ENCODE peak calls at places on chromosome 1, in four cellular contexts. One of them, this sample, is unnamed.

GRCh38 chr1:188070848-188071247 is 1242.1 kb downstream of the PLA2G4A start:
- DNase-seq in heart left ventricle: no peak
- DNase-seq in uterus: no peak
- DNase-seq in HCT116: no peak
- DNase-seq in this sample: no peak

GRCh38 chr1:41804176-41804575 is 114.5 kb downstream of the HIVEP3 start:
- DNase-seq in HCT116: no peak
- DNase-seq in heart left ventricle: no peak
- DNase-seq in uterus: no peak
- DNase-seq in this sample: no peak

GRCh38 chr1:198326915-198327314 is 170.1 kb downstream of the NEK7 start:
- DNase-seq in heart left ventricle: no peak
- DNase-seq in HCT116: no peak
- DNase-seq in uterus: no peak
- DNase-seq in this sample: no peak

GRCh38 chr1:207316622-207317510 is 4.6 kb upstream of the CD55 start:
- DNase-seq in uterus: no peak
- DNase-seq in HCT116: peak; percentile 56
- DNase-seq in heart left ventricle: peak; percentile 42
- DNase-seq in this sample: peak; percentile 71

GRCh38 chr1:231677442-231677841 is 50.9 kb downstream of the DISC1 start:
- DNase-seq in uterus: no peak
- DNase-seq in heart left ventricle: no peak
- DNase-seq in HCT116: no peak
- DNase-seq in this sample: no peak

GRCh38 chr1:9759939-9760338 is 63.8 kb downstream of the CLSTN1 start:
- DNase-seq in HCT116: no peak
- DNase-seq in uterus: no peak
- DNase-seq in heart left ventricle: no peak
- DNase-seq in this sample: no peak

GRCh38 chr1:5455651-5456050 is 536.6 kb downstream of the NPHP4 start:
- DNase-seq in uterus: no peak
- DNase-seq in heart left ventricle: no peak
- DNase-seq in HCT116: no peak
- DNase-seq in this sample: no peak

GRCh38 chr1:62687421-62687902 is 724 bp downstream of the DOCK7 start:
- DNase-seq in uterus: peak; percentile 18
- DNase-seq in heart left ventricle: peak; percentile 49
- DNase-seq in HCT116: no peak
- DNase-seq in this sample: peak; percentile 19

GRCh38 chr1:3552176-3552575 is 59.1 kb downstream of the MEGF6 start:
- DNase-seq in HCT116: no peak
- DNase-seq in heart left ventricle: no peak
- DNase-seq in uterus: no peak
- DNase-seq in this sample: no peak

GRCh38 chr1:2628191-2628932 is 4.5 kb downstream of the MMEL1 start:
- DNase-seq in heart left ventricle: no peak
- DNase-seq in uterus: no peak
- DNase-seq in HCT116: no peak
- DNase-seq in this sample: no peak

GRCh38 chr1:41240806-41241747 is 1.0 kb downstream of the SCMH1 start:
- DNase-seq in heart left ventricle: peak; percentile 64
- DNase-seq in HCT116: no peak
- DNase-seq in uterus: peak; percentile 50
- DNase-seq in this sample: peak; percentile 46

GRCh38 chr1:64072089-64072835 is 131.2 kb upstream of the UBE2U start:
- DNase-seq in heart left ventricle: no peak
- DNase-seq in HCT116: no peak
- DNase-seq in uterus: no peak
- DNase-seq in this sample: no peak

GRCh38 chr1:222547260-222547614 is 667 bp downstream of the HHIPL2 start:
- DNase-seq in HCT116: no peak
- DNase-seq in heart left ventricle: no peak
- DNase-seq in uterus: no peak
- DNase-seq in this sample: no peak

GRCh38 chr1:9808459-9808858 is 15.3 kb downstream of the CLSTN1 start:
- DNase-seq in uterus: peak; percentile 4
- DNase-seq in heart left ventricle: no peak
- DNase-seq in HCT116: no peak
- DNase-seq in this sample: no peak

GRCh38 chr1:234920136-234920842 is 208.3 kb downstream of the TOMM20 start:
- DNase-seq in heart left ventricle: no peak
- DNase-seq in HCT116: no peak
- DNase-seq in uterus: no peak
- DNase-seq in this sample: no peak

GRCh38 chr1:115193429-115193828 is 104.1 kb upstream of the TSPAN2 start:
- DNase-seq in uterus: no peak
- DNase-seq in heart left ventricle: no peak
- DNase-seq in HCT116: no peak
- DNase-seq in this sample: no peak

GRCh38 chr1:115192200-115192767 is 103.0 kb upstream of the TSPAN2 start:
- DNase-seq in uterus: no peak
- DNase-seq in HCT116: no peak
- DNase-seq in heart left ventricle: no peak
- DNase-seq in this sample: no peak

GRCh38 chr1:115194571-115194970 is 105.3 kb upstream of the TSPAN2 start:
- DNase-seq in uterus: no peak
- DNase-seq in heart left ventricle: no peak
- DNase-seq in HCT116: no peak
- DNase-seq in this sample: no peak

GRCh38 chr1:115191691-115192090 is 102.4 kb upstream of the TSPAN2 start:
- DNase-seq in HCT116: no peak
- DNase-seq in heart left ventricle: no peak
- DNase-seq in uterus: no peak
- DNase-seq in this sample: no peak

GRCh38 chr1:115193026-115193425 is 103.7 kb upstream of the TSPAN2 start:
- DNase-seq in heart left ventricle: no peak
- DNase-seq in uterus: no peak
- DNase-seq in HCT116: no peak
- DNase-seq in this sample: no peak
- H3K27ac ChIP-seq in heart left ventricle: no peak overlapping the region
- H3K27ac ChIP-seq in uterus: no peak overlapping the region
- H3K27ac ChIP-seq in HCT116: no peak overlapping the region
- H3K27ac ChIP-seq in this sample: no peak overlapping the region

DNA sequence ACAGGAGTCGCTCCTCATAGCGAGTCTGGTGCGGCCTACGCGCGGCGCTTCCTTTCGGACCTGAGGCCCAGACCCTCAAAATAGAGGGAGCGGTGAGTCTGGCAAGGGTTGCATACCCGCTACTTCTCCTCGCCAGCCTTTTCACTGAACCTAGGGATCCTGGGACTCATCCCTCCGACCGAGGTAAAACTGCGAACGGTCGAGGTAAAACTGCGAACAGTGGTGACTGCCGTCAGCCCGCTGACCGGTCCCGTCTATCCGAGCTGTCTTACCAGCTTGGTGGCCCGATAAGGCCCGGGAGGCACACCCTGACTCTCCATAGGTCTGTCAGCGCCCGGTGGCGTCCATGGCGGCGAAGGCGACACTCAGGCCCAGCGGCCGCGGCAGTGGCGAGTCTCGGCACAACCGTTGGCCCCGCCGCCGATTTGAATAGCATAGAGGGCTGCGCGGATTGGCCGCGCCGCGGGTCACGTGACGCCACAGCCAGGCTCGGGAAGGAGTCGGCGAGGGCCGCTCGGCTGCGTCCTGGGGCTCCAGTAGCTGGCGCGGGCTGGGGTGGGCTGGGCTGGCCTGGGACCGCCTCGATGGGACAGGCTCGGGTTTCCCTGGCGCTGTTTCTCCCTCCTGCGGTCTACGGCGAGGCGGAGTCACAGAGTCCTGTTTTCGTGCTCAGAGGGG is at the start of gene DEPDC1:
- DNase-seq in HCT116: peak; percentile 90
- DNase-seq in heart left ventricle: peak; percentile 96
- DNase-seq in uterus: peak; percentile 86
- DNase-seq in this sample: peak; percentile 97
- TF ChIP-seq CTCF in HCT116: no peak
- TF ChIP-seq CTCF in heart left ventricle: no peak
- TF ChIP-seq CTCF in uterus: no peak
- TF ChIP-seq CTCF in this sample: no peak

DNA sequence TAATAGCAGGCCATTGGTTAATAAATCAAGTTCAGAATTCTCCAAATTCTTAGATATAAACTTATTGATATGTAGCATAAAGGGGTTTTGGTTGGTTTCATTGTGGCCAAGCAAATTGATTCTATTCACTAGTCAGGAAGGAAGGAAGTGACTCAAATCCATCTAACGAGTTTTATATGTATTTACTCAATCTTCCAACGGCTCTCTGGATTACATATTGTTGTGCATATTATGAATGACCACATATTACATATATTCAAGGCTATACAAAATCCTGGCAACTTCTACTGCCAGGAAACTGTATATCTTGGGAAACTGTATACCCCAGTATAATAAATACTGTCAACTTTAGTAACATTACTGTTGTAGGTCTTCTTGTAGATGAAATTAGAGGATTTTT is 20.1 kb upstream of the PDE4B start:
- DNase-seq in HCT116: no peak
- DNase-seq in uterus: no peak
- DNase-seq in heart left ventricle: no peak
- DNase-seq in this sample: no peak
- H3K27ac ChIP-seq in HCT116: no peak overlapping the region
- H3K27ac ChIP-seq in uterus: no peak overlapping the region
- H3K27ac ChIP-seq in heart left ventricle: no peak overlapping the region
- H3K27ac ChIP-seq in this sample: no peak overlapping the region

GRCh38 chr1:219352961-219353651 is 179.4 kb downstream of the LYPLAL1 start:
- DNase-seq in heart left ventricle: no peak
- DNase-seq in HCT116: no peak
- DNase-seq in uterus: no peak
- DNase-seq in this sample: no peak
- TF ChIP-seq CTCF in heart left ventricle: no peak
- TF ChIP-seq CTCF in HCT116: no peak
- TF ChIP-seq CTCF in uterus: no peak
- TF ChIP-seq CTCF in this sample: no peak

GRCh38 chr1:204227351-204227750 is 13.6 kb upstream of the GOLT1A start:
- DNase-seq in HCT116: no peak
- DNase-seq in heart left ventricle: no peak
- DNase-seq in uterus: no peak
- DNase-seq in this sample: no peak

GRCh38 chr1:204228896-204229295 is 15.1 kb upstream of the GOLT1A start:
- DNase-seq in HCT116: no peak
- DNase-seq in uterus: no peak
- DNase-seq in heart left ventricle: no peak
- DNase-seq in this sample: no peak

GRCh38 chr1:204230211-204230610 is 16.4 kb upstream of the GOLT1A start:
- DNase-seq in uterus: no peak
- DNase-seq in HCT116: no peak
- DNase-seq in heart left ventricle: no peak
- DNase-seq in this sample: no peak

GRCh38 chr1:204227996-204228785 is 14.4 kb upstream of the GOLT1A start:
- DNase-seq in heart left ventricle: no peak
- DNase-seq in HCT116: no peak
- DNase-seq in uterus: no peak
- DNase-seq in this sample: no peak

DNA sequence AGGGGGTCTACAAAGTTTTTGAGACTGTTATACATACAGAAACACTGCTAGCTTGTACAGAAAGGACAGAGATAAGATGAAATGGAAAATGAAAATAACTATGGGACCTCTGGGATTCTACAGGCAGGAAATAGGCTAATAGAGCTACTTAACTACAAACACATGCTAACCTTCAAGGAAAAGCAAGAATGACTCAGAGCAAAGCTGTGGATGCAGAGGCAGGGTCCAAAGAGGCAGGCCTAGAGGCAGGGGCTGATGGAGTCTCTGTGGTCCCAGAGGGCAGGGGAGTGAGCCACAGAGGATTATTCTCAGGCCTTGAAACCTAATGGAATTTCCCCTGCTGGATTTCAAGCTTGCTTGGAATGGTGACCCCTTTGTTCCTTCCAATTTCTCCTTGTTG is 18.7 kb upstream of the GOLT1A start:
- DNase-seq in heart left ventricle: peak; percentile 38
- DNase-seq in uterus: no peak
- DNase-seq in HCT116: no peak
- DNase-seq in this sample: no peak
- H3K27ac ChIP-seq in heart left ventricle: no peak overlapping the region
- H3K27ac ChIP-seq in uterus: no peak overlapping the region
- H3K27ac ChIP-seq in HCT116: no peak overlapping the region
- H3K27ac ChIP-seq in this sample: no peak overlapping the region